ENCODE peak calls at places on chromosomes 1 and 21, in eight cellular contexts. Q is transverse colon; J is foreskin fibroblast; V is activated naive CD8-positive, alpha-beta T cell treated with anti-CD3 and anti-CD28 coated beads, Interleukin-2, amount 50 U/mL, for 24 hours; I is CD4-positive, alpha-beta memory T cell; W is COR-L47; O is DMS79; C is stimulated activated CD4-positive, alpha-beta T cell treated with anti-CD3 and anti-CD28 coated beads, TNF-alpha, amount 100 ng/mL, for 24 hours. N is an unnamed sample.

GRCh38 chr21:46080171-46081021 is 17.5 kb upstream of the COL6A2 start:
- DNase-seq in V (no peak), I (no peak), W (no peak), Q (no peak), C (no peak), O (no peak), J (peak), N (no peak)

GRCh38 chr1:222096883-222097282 is 355.0 kb upstream of the DUSP10 start:
- DNase-seq in J (peak), O (no peak), V (no peak), C (no peak), W (no peak), Q (no peak), I (no peak), N (no peak)

GRCh38 chr1:216250861-216251260 is 172.4 kb downstream of the USH2A start:
- DNase-seq in I (no peak), C (no peak), O (no peak), J (no peak), Q (no peak), W (no peak), V (no peak), N (no peak)

GRCh38 chr1:35876988-35877387 is 6.0 kb upstream of the AGO1 start:
- DNase-seq in I (no peak), J (peak), Q (no peak), V (no peak), O (no peak), W (no peak), C (no peak), N (no peak)

GRCh38 chr1:8814870-8815269 is 2.6 kb downstream of the RERE start:
- DNase-seq in O (no peak), W (no peak), J (no peak), I (no peak), C (no peak), Q (no peak), V (no peak), N (no peak)

GRCh38 chr1:88646852-88647645 is 37.0 kb upstream of the PKN2 start:
- DNase-seq in W (no peak), J (peak), I (no peak), V (no peak), O (no peak), C (no peak), Q (no peak), N (no peak)

GRCh38 chr1:47208374-47208850 is 18.6 kb upstream of the PDZK1IP1 start:
- DNase-seq in V (no peak), I (no peak), Q (no peak), W (no peak), C (no peak), J (no peak), O (no peak), N (no peak)

GRCh38 chr1:70504176-70504820 is 93.2 kb downstream of the CTH start:
- DNase-seq in Q (peak), W (no peak), J (peak), I (no peak), C (no peak), V (no peak), O (no peak), N (no peak)

GRCh38 chr1:182091083-182091482 is 29.6 kb upstream of the ZNF648 start:
- DNase-seq in I (no peak), C (no peak), Q (no peak), V (no peak), W (no peak), O (no peak), J (no peak), N (no peak)

GRCh38 chr1:12445257-12445656 is 172.8 kb downstream of the DHRS3 start:
- DNase-seq in J (no peak), I (no peak), Q (no peak), C (no peak), V (no peak), O (no peak), W (no peak), N (no peak)

GRCh38 chr1:236166041-236166440 is 23.7 kb downstream of the GPR137B start:
- DNase-seq in I (no peak), C (no peak), J (no peak), Q (no peak), V (no peak), O (no peak), W (no peak), N (no peak)

GRCh38 chr1:51564124-51564523 is 45.1 kb upstream of the EPS15 start:
- DNase-seq in W (no peak), O (no peak), C (no peak), I (no peak), V (no peak), Q (no peak), J (peak), N (peak)

GRCh38 chr1:226034482-226034881 is 28.0 kb upstream of the H3-3A start:
- DNase-seq in O (no peak), J (peak), V (peak), Q (peak), I (no peak), C (no peak), W (no peak), N (no peak)

GRCh38 chr1:209651148-209651547 is 1.1 kb downstream of the LAMB3 start:
- DNase-seq in J (peak), V (peak), I (peak), Q (peak), O (peak), C (peak), W (no peak), N (peak)

GRCh38 chr1:8409107-8409506 is 91.2 kb downstream of the SLC45A1 start:
- DNase-seq in I (peak), W (no peak), Q (peak), V (no peak), C (no peak), O (no peak), J (peak), N (peak)

GRCh38 chr1:39788758-39789570 is at the start of gene BMP8B:
- DNase-seq in V (peak), C (peak), Q (peak), J (peak), O (peak), W (peak), I (peak), N (peak)

GRCh38 chr1:36881541-36881940 is 152.8 kb downstream of the GRIK3 start:
- DNase-seq in Q (no peak), V (no peak), I (no peak), W (no peak), C (no peak), O (no peak), J (no peak), N (no peak)

GRCh38 chr1:187716160-187716559 is 887.4 kb downstream of the PLA2G4A start:
- DNase-seq in C (no peak), V (no peak), I (no peak), O (no peak), Q (no peak), J (no peak), W (no peak), N (no peak)

GRCh38 chr1:44787506-44787905 is 464 bp downstream of the BEST4 start:
- DNase-seq in Q (no peak), O (no peak), V (no peak), I (no peak), J (no peak), C (no peak), W (no peak), N (no peak)

GRCh38 chr1:174969977-174970376 is 29.8 kb upstream of the CACYBP start:
- DNase-seq in O (no peak), I (no peak), W (no peak), Q (no peak), V (no peak), J (no peak), C (no peak), N (no peak)

GRCh38 chr1:238811211-238811610 is 575.2 kb upstream of the CHRM3 start:
- DNase-seq in W (no peak), I (no peak), J (no peak), O (no peak), Q (no peak), V (no peak), C (no peak), N (peak)

GRCh38 chr1:166839600-166840308 is 479 bp downstream of the POGK start:
- DNase-seq in I (peak), O (peak), C (peak), V (peak), Q (peak), W (peak), J (peak), N (peak)

GRCh38 chr1:167683641-167684502 is 37.9 kb upstream of the MPZL1 start:
- DNase-seq in O (no peak), W (no peak), V (no peak), C (no peak), Q (no peak), J (peak), I (no peak), N (no peak)

GRCh38 chr1:6093611-6094010 is 47.9 kb downstream of the KCNAB2 start:
- DNase-seq in I (no peak), Q (no peak), O (no peak), J (no peak), V (no peak), W (no peak), C (no peak), N (no peak)

GRCh38 chr1:183757061-183757460 is 47.9 kb upstream of the RGL1 start:
- DNase-seq in I (no peak), C (no peak), Q (no peak), J (peak), O (no peak), V (no peak), W (no peak), N (peak)

GRCh38 chr1:76268341-76268740 is 193.8 kb downstream of the ST6GALNAC3 start:
- DNase-seq in Q (no peak), C (no peak), J (peak), V (no peak), I (no peak), W (no peak), O (peak), N (no peak)

GRCh38 chr1:115714572-115715141 is 53.9 kb downstream of the CASQ2 start:
- DNase-seq in J (no peak), C (no peak), W (peak), I (no peak), Q (peak), O (peak), V (no peak), N (no peak)

GRCh38 chr1:224769987-224770693 is 154.0 kb downstream of the CNIH3 start:
- DNase-seq in O (no peak), J (peak), V (no peak), C (no peak), Q (no peak), I (no peak), W (no peak), N (no peak)